ENCODE peak calls at places on chromosomes 2 and 18, in six cellular contexts. One of them, this sample, is unnamed.
A peak's percentile ranks its signal among the peaks of the same experiment; 100 is the strongest.

GRCh38 chr2:14941151-14941631 is 308.7 kb downstream of the LRATD1 start:
- DNase-seq in mesendoderm: no peak
- DNase-seq in NCI-H345: no peak
- DNase-seq in SK-MEL-5: peak; percentile 25
- DNase-seq in MV-4-11: no peak
- DNase-seq in NCI-H2171: no peak
- DNase-seq in this sample: no peak

GRCh38 chr18:35220424-35220823 is 20.4 kb upstream of the ZNF397 start:
- DNase-seq in mesendoderm: no peak
- DNase-seq in NCI-H345: no peak
- DNase-seq in SK-MEL-5: no peak
- DNase-seq in MV-4-11: no peak
- DNase-seq in NCI-H2171: no peak
- DNase-seq in this sample: no peak

GRCh38 chr2:66428986-66429612 is 5.8 kb upstream of the MEIS1 start:
- DNase-seq in mesendoderm: peak; percentile 82
- DNase-seq in NCI-H345: peak; percentile 70
- DNase-seq in SK-MEL-5: peak; percentile 83
- DNase-seq in MV-4-11: peak; percentile 38
- DNase-seq in NCI-H2171: peak; percentile 40
- DNase-seq in this sample: no peak

GRCh38 chr2:125746321-125746983 is 909.5 kb upstream of the GYPC start:
- DNase-seq in mesendoderm: no peak
- DNase-seq in NCI-H345: no peak
- DNase-seq in SK-MEL-5: no peak
- DNase-seq in MV-4-11: no peak
- DNase-seq in NCI-H2171: no peak
- DNase-seq in this sample: peak; percentile 48

GRCh38 chr2:134401081-134401497 is 147.2 kb downstream of the MGAT5 start:
- DNase-seq in mesendoderm: no peak
- DNase-seq in NCI-H345: no peak
- DNase-seq in SK-MEL-5: no peak
- DNase-seq in MV-4-11: no peak
- DNase-seq in NCI-H2171: no peak
- DNase-seq in this sample: no peak

GRCh38 chr2:192148620-192149321 is 46.0 kb downstream of the TMEFF2 start:
- DNase-seq in mesendoderm: peak; percentile 8
- DNase-seq in NCI-H345: no peak
- DNase-seq in SK-MEL-5: no peak
- DNase-seq in MV-4-11: no peak
- DNase-seq in NCI-H2171: no peak
- DNase-seq in this sample: peak; percentile 82

GRCh38 chr18:26133652-26134051 is at the start of gene PSMA8:
- DNase-seq in mesendoderm: peak; percentile 60
- DNase-seq in NCI-H345: no peak
- DNase-seq in SK-MEL-5: no peak
- DNase-seq in MV-4-11: peak; percentile 77
- DNase-seq in NCI-H2171: no peak
- DNase-seq in this sample: no peak

GRCh38 chr2:6184532-6185302 is 492.5 kb downstream of the SOX11 start:
- DNase-seq in mesendoderm: no peak
- DNase-seq in NCI-H345: peak; percentile 21
- DNase-seq in SK-MEL-5: no peak
- DNase-seq in MV-4-11: no peak
- DNase-seq in NCI-H2171: no peak
- DNase-seq in this sample: no peak

GRCh38 chr2:238996331-238997136 is 148.6 kb downstream of the TWIST2 start:
- DNase-seq in mesendoderm: no peak
- DNase-seq in NCI-H345: no peak
- DNase-seq in SK-MEL-5: no peak
- DNase-seq in MV-4-11: no peak
- DNase-seq in NCI-H2171: no peak
- DNase-seq in this sample: no peak

GRCh38 chr2:47056374-47056773 is 98.7 kb downstream of the STPG4 start:
- DNase-seq in mesendoderm: no peak
- DNase-seq in NCI-H345: no peak
- DNase-seq in SK-MEL-5: no peak
- DNase-seq in MV-4-11: no peak
- DNase-seq in NCI-H2171: peak; percentile 79
- DNase-seq in this sample: no peak

GRCh38 chr2:208985644-208986043 is 438.2 kb upstream of the MAP2 start:
- DNase-seq in mesendoderm: peak; percentile 27
- DNase-seq in NCI-H345: no peak
- DNase-seq in SK-MEL-5: no peak
- DNase-seq in MV-4-11: no peak
- DNase-seq in NCI-H2171: no peak
- DNase-seq in this sample: no peak

GRCh38 chr2:44801676-44802408 is 139.7 kb upstream of the SIX3 start:
- DNase-seq in mesendoderm: peak; percentile 40
- DNase-seq in NCI-H345: no peak
- DNase-seq in SK-MEL-5: no peak
- DNase-seq in MV-4-11: no peak
- DNase-seq in NCI-H2171: no peak
- DNase-seq in this sample: no peak

GRCh38 chr18:62400916-62401315 is 75.8 kb downstream of the TNFRSF11A start:
- DNase-seq in mesendoderm: no peak
- DNase-seq in NCI-H345: no peak
- DNase-seq in SK-MEL-5: no peak
- DNase-seq in MV-4-11: no peak
- DNase-seq in NCI-H2171: no peak
- DNase-seq in this sample: no peak

GRCh38 chr2:71157124-71157802 is 26.8 kb downstream of the MPHOSPH10 start:
- DNase-seq in mesendoderm: peak; percentile 75
- DNase-seq in NCI-H345: peak; percentile 53
- DNase-seq in SK-MEL-5: peak; percentile 78
- DNase-seq in MV-4-11: no peak
- DNase-seq in NCI-H2171: no peak
- DNase-seq in this sample: peak; percentile 22

GRCh38 chr2:46422717-46423394 is 56.5 kb upstream of the TMEM247 start:
- DNase-seq in mesendoderm: no peak
- DNase-seq in NCI-H345: no peak
- DNase-seq in SK-MEL-5: no peak
- DNase-seq in MV-4-11: no peak
- DNase-seq in NCI-H2171: no peak
- DNase-seq in this sample: no peak

GRCh38 chr2:55519908-55520885 is 679 bp downstream of the CFAP36 start:
- DNase-seq in mesendoderm: peak; percentile 35
- DNase-seq in NCI-H345: peak; percentile 55
- DNase-seq in SK-MEL-5: peak; percentile 13
- DNase-seq in MV-4-11: peak; percentile 25
- DNase-seq in NCI-H2171: no peak
- DNase-seq in this sample: no peak

GRCh38 chr2:171630812-171631626 is 56.2 kb upstream of the DYNC1I2 start:
- DNase-seq in mesendoderm: peak; percentile 40
- DNase-seq in NCI-H345: no peak
- DNase-seq in SK-MEL-5: no peak
- DNase-seq in MV-4-11: peak; percentile 89
- DNase-seq in NCI-H2171: peak; percentile 4
- DNase-seq in this sample: no peak

GRCh38 chr2:209556354-209556961 is 132.6 kb downstream of the MAP2 start:
- DNase-seq in mesendoderm: peak; percentile 27
- DNase-seq in NCI-H345: peak; percentile 39
- DNase-seq in SK-MEL-5: peak; percentile 68
- DNase-seq in MV-4-11: peak; percentile 42
- DNase-seq in NCI-H2171: peak; percentile 48
- DNase-seq in this sample: no peak

GRCh38 chr18:22171839-22172582 is 2.6 kb downstream of the GATA6 start:
- DNase-seq in mesendoderm: no peak
- DNase-seq in NCI-H345: no peak
- DNase-seq in SK-MEL-5: no peak
- DNase-seq in MV-4-11: no peak
- DNase-seq in NCI-H2171: no peak
- DNase-seq in this sample: no peak

GRCh38 chr2:215427585-215427984 is 8.3 kb downstream of the FN1 start:
- DNase-seq in mesendoderm: no peak
- DNase-seq in NCI-H345: no peak
- DNase-seq in SK-MEL-5: no peak
- DNase-seq in MV-4-11: no peak
- DNase-seq in NCI-H2171: no peak
- DNase-seq in this sample: no peak

GRCh38 chr2:60045461-60045860 is 508.0 kb downstream of the BCL11A start:
- DNase-seq in mesendoderm: no peak
- DNase-seq in NCI-H345: no peak
- DNase-seq in SK-MEL-5: no peak
- DNase-seq in MV-4-11: no peak
- DNase-seq in NCI-H2171: no peak
- DNase-seq in this sample: no peak

GRCh38 chr2:105078906-105079305 is 41.0 kb downstream of the MRPS9 start:
- DNase-seq in mesendoderm: no peak
- DNase-seq in NCI-H345: no peak
- DNase-seq in SK-MEL-5: peak; percentile 77
- DNase-seq in MV-4-11: no peak
- DNase-seq in NCI-H2171: no peak
- DNase-seq in this sample: peak; percentile 30

GRCh38 chr2:96099861-96100798 is 16.2 kb downstream of the ADRA2B start:
- DNase-seq in mesendoderm: peak; percentile 35
- DNase-seq in NCI-H345: no peak
- DNase-seq in SK-MEL-5: no peak
- DNase-seq in MV-4-11: peak; percentile 47
- DNase-seq in NCI-H2171: no peak
- DNase-seq in this sample: no peak

GRCh38 chr2:32559136-32559535 is 68.7 kb upstream of the TTC27 start:
- DNase-seq in mesendoderm: no peak
- DNase-seq in NCI-H345: no peak
- DNase-seq in SK-MEL-5: peak; percentile 93
- DNase-seq in MV-4-11: peak; percentile 61
- DNase-seq in NCI-H2171: no peak
- DNase-seq in this sample: peak; percentile 70

GRCh38 chr2:2839393-2840096 is 508.5 kb upstream of the MYT1L start:
- DNase-seq in mesendoderm: no peak
- DNase-seq in NCI-H345: no peak
- DNase-seq in SK-MEL-5: no peak
- DNase-seq in MV-4-11: no peak
- DNase-seq in NCI-H2171: no peak
- DNase-seq in this sample: no peak

GRCh38 chr18:38368886-38369285 is 803.3 kb upstream of the CELF4 start:
- DNase-seq in mesendoderm: no peak
- DNase-seq in NCI-H345: no peak
- DNase-seq in SK-MEL-5: no peak
- DNase-seq in MV-4-11: no peak
- DNase-seq in NCI-H2171: no peak
- DNase-seq in this sample: no peak

GRCh38 chr2:70703900-70704549 is 64.0 kb downstream of the ADD2 start:
- DNase-seq in mesendoderm: peak; percentile 26
- DNase-seq in NCI-H345: no peak
- DNase-seq in SK-MEL-5: no peak
- DNase-seq in MV-4-11: no peak
- DNase-seq in NCI-H2171: no peak
- DNase-seq in this sample: no peak

GRCh38 chr18:5970032-5970431 is 74.7 kb upstream of the TMEM200C start:
- DNase-seq in mesendoderm: peak; percentile 29
- DNase-seq in NCI-H345: peak; percentile 3
- DNase-seq in SK-MEL-5: peak; percentile 43
- DNase-seq in MV-4-11: no peak
- DNase-seq in NCI-H2171: no peak
- DNase-seq in this sample: peak; percentile 77

GRCh38 chr2:137047369-137047768 is 282.0 kb downstream of the THSD7B start:
- DNase-seq in mesendoderm: peak; percentile 25
- DNase-seq in NCI-H345: no peak
- DNase-seq in SK-MEL-5: no peak
- DNase-seq in MV-4-11: no peak
- DNase-seq in NCI-H2171: no peak
- DNase-seq in this sample: no peak

GRCh38 chr2:20569464-20570223 is 81.3 kb downstream of the HS1BP3 start:
- DNase-seq in mesendoderm: no peak
- DNase-seq in NCI-H345: no peak
- DNase-seq in SK-MEL-5: no peak
- DNase-seq in MV-4-11: no peak
- DNase-seq in NCI-H2171: no peak
- DNase-seq in this sample: no peak

GRCh38 chr2:135299165-135299564 is 231.9 kb downstream of the ZRANB3 start:
- DNase-seq in mesendoderm: peak; percentile 1
- DNase-seq in NCI-H345: no peak
- DNase-seq in SK-MEL-5: no peak
- DNase-seq in MV-4-11: no peak
- DNase-seq in NCI-H2171: no peak
- DNase-seq in this sample: no peak

GRCh38 chr2:240290432-240291336 is 144.8 kb upstream of the GPC1 start:
- DNase-seq in mesendoderm: no peak
- DNase-seq in NCI-H345: no peak
- DNase-seq in SK-MEL-5: no peak
- DNase-seq in MV-4-11: no peak
- DNase-seq in NCI-H2171: no peak
- DNase-seq in this sample: no peak

GRCh38 chr2:8447610-8448221 is 234.1 kb upstream of the ID2 start:
- DNase-seq in mesendoderm: no peak
- DNase-seq in NCI-H345: no peak
- DNase-seq in SK-MEL-5: peak; percentile 19
- DNase-seq in MV-4-11: no peak
- DNase-seq in NCI-H2171: no peak
- DNase-seq in this sample: peak; percentile 75

GRCh38 chr2:191318037-191318728 is 73.0 kb downstream of the MYO1B start:
- DNase-seq in mesendoderm: peak; percentile 76
- DNase-seq in NCI-H345: no peak
- DNase-seq in SK-MEL-5: no peak
- DNase-seq in MV-4-11: no peak
- DNase-seq in NCI-H2171: no peak
- DNase-seq in this sample: no peak

GRCh38 chr2:157628532-157629415 is at the start of gene ACVR1C:
- DNase-seq in mesendoderm: peak; percentile 96
- DNase-seq in NCI-H345: peak; percentile 83
- DNase-seq in SK-MEL-5: peak; percentile 84
- DNase-seq in MV-4-11: peak; percentile 22
- DNase-seq in NCI-H2171: peak; percentile 78
- DNase-seq in this sample: peak; percentile 72

GRCh38 chr2:98912957-98913915 is 22.8 kb downstream of the CRACDL start:
- DNase-seq in mesendoderm: no peak
- DNase-seq in NCI-H345: no peak
- DNase-seq in SK-MEL-5: no peak
- DNase-seq in MV-4-11: no peak
- DNase-seq in NCI-H2171: no peak
- DNase-seq in this sample: no peak

This sample was measured in foreskin melanocyte.